ENCODE peak calls at places on chromosomes 4 and X, in eight cellular contexts. F is GM13977; K is right lobe of liver; A is fibroblast of the aortic adventitia; E is GM03348; O is DMS 273 treated with DMSO at 0.1 percent for 48 hours; J is KBM-7; Z is activated CD8-positive, alpha-beta memory T cell treated with anti-CD3 and anti-CD28 coated beads for 1 hour. D is an unnamed sample.
A peak's percentile ranks its signal among the peaks of the same experiment; 100 is the strongest.

GRCh38 chrX:2614911-2615310 is 76.2 kb upstream of the CD99 start:
- DNase-seq in E (peak; percentile 85), Z (no peak), K (no peak), A (peak; percentile 85), O (no peak), F (no peak), J (peak; percentile 97), D (no peak)

GRCh38 chr4:166078383-166078782 is 205.3 kb downstream of the TLL1 start:
- DNase-seq in F (no peak), O (no peak), Z (no peak), J (no peak), K (no peak), A (no peak), E (no peak), D (no peak)

GRCh38 chr4:186920486-186920885 is 196.8 kb upstream of the FAT1 start:
- DNase-seq in K (no peak), F (no peak), A (peak; percentile 31), J (no peak), O (no peak), Z (no peak), E (peak; percentile 28), D (no peak)

GRCh38 chr4:53527342-53527741 is 63.9 kb downstream of the LNX1 start:
- DNase-seq in E (no peak), O (no peak), K (no peak), A (no peak), Z (no peak), J (no peak), F (no peak), D (no peak)

GRCh38 chr4:182339246-182339645 is 96.0 kb downstream of the TENM3 start:
- DNase-seq in Z (no peak), A (no peak), O (peak; percentile 27), E (no peak), F (no peak), K (no peak), J (no peak), D (peak; percentile 82)

GRCh38 chr4:54558889-54559682 is 98.7 kb upstream of the KIT start:
- DNase-seq in K (no peak), O (no peak), F (no peak), J (no peak), E (no peak), A (no peak), Z (no peak), D (no peak)

GRCh38 chrX:67545772-67546495 is 2.1 kb downstream of the AR start:
- DNase-seq in A (peak; percentile 27), E (peak; percentile 30), Z (no peak), F (no peak), O (no peak), K (no peak), J (peak; percentile 70), D (no peak)

GRCh38 chr4:140242357-140243284 is 88.6 kb upstream of the MAML3 start:
- DNase-seq in J (peak; percentile 85), O (no peak), Z (no peak), F (no peak), E (no peak), K (no peak), A (no peak), D (no peak)

GRCh38 chr4:178856139-178856800 is 1414.0 kb upstream of the AGA start:
- DNase-seq in A (no peak), E (no peak), O (no peak), Z (no peak), J (no peak), F (no peak), K (no peak), D (no peak)

GRCh38 chrX:115341421-115341820 is 51.9 kb downstream of the LUZP4 start:
- DNase-seq in F (no peak), E (no peak), J (no peak), A (no peak), K (no peak), Z (no peak), O (no peak), D (no peak)

GRCh38 chr4:2069161-2069971 is 10.2 kb downstream of the NAT8L start:
- DNase-seq in E (no peak), F (peak; percentile 20), J (no peak), K (no peak), A (no peak), O (no peak), Z (no peak), D (no peak)

GRCh38 chr4:176259330-176260090 is 9.5 kb downstream of the ASB5 start:
- DNase-seq in O (no peak), A (peak; percentile 61), Z (no peak), J (no peak), E (peak; percentile 71), K (no peak), F (no peak), D (no peak)

GRCh38 chrX:119880552-119881437 is 9.2 kb downstream of the NDUFA1 start:
- DNase-seq in A (peak; percentile 62), O (peak; percentile 40), E (peak; percentile 74), J (peak; percentile 83), Z (no peak), K (no peak), F (peak; percentile 73), D (no peak)

GRCh38 chrX:82087699-82088098 is 885.8 kb downstream of the SH3BGRL start:
- DNase-seq in J (no peak), K (peak; percentile 66), F (no peak), O (no peak), A (no peak), Z (no peak), E (no peak), D (no peak)

GRCh38 chr4:59971952-59972351 is 1228.2 kb upstream of the ADGRL3 start:
- DNase-seq in J (peak; percentile 2), O (no peak), F (no peak), K (no peak), A (no peak), Z (no peak), E (no peak), D (no peak)

GRCh38 chr4:128517096-128517738 is 229.6 kb upstream of the PGRMC2 start:
- DNase-seq in Z (no peak), A (peak; percentile 84), O (no peak), F (no peak), K (no peak), J (no peak), E (peak; percentile 23), D (no peak)

GRCh38 chrX:34656842-34657780 is at the start of gene TMEM47:
- DNase-seq in Z (no peak), F (peak; percentile 24), K (peak; percentile 80), O (no peak), J (peak; percentile 64), A (peak; percentile 66), E (peak; percentile 92), D (peak; percentile 2)

GRCh38 chr4:121252224-121252806 is 88.2 kb upstream of the TNIP3 start:
- DNase-seq in O (peak; percentile 1), A (peak; percentile 71), Z (no peak), K (peak; percentile 65), E (peak; percentile 79), F (peak; percentile 55), J (peak; percentile 53), D (no peak)

GRCh38 chrX:25897758-25898157 is 240.4 kb upstream of the MAGEB18 start:
- DNase-seq in O (no peak), E (no peak), J (no peak), A (no peak), Z (no peak), K (no peak), F (no peak), D (no peak)

GRCh38 chr4:15500721-15501120 is 31.0 kb downstream of the CC2D2A start:
- DNase-seq in A (no peak), K (no peak), J (no peak), E (no peak), O (no peak), F (no peak), Z (no peak), D (no peak)

GRCh38 chrX:100745806-100746537 is 14.1 kb upstream of the SYTL4 start:
- DNase-seq in Z (no peak), E (no peak), A (no peak), F (no peak), K (no peak), O (no peak), J (no peak), D (no peak)

GRCh38 chr4:67934628-67935027 is 28.7 kb downstream of the TMPRSS11A start:
- DNase-seq in F (no peak), O (no peak), K (no peak), J (peak; percentile 51), A (no peak), E (no peak), Z (no peak), D (no peak)

GRCh38 chr4:142160509-142160908 is 524.1 kb downstream of the IL15 start:
- DNase-seq in K (no peak), A (peak; percentile 8), Z (no peak), E (no peak), F (no peak), J (no peak), O (no peak), D (peak; percentile 6)

GRCh38 chrX:40207626-40208025 is 109.9 kb upstream of the BCOR start:
- DNase-seq in O (no peak), F (peak; percentile 53), A (peak; percentile 39), Z (no peak), J (no peak), K (no peak), E (peak; percentile 7), D (peak; percentile 58)

GRCh38 chrX:16930392-16930791 is 16.1 kb upstream of the REPS2 start:
- DNase-seq in K (no peak), O (no peak), J (no peak), E (no peak), A (no peak), Z (no peak), F (no peak), D (no peak)

GRCh38 chr4:110516106-110516922 is 40.4 kb downstream of the ENPEP start:
- DNase-seq in F (peak; percentile 19), K (peak; percentile 85), A (peak; percentile 78), E (peak; percentile 55), O (no peak), J (peak; percentile 80), Z (peak; percentile 29), D (no peak)

GRCh38 chrX:23789386-23790146 is 6.6 kb downstream of the SAT1 start:
- DNase-seq in Z (no peak), E (no peak), O (no peak), F (no peak), K (no peak), A (no peak), J (no peak), D (no peak)

GRCh38 chrX:135695471-135695870 is 18.0 kb upstream of the CT45A1 start:
- DNase-seq in K (no peak), Z (no peak), A (no peak), E (no peak), O (no peak), J (no peak), F (no peak), D (no peak)